ENCODE peak calls at places on chromosomes 3 and 15, in seven cellular contexts. One of them, this sample, is unnamed.

GRCh38 chr3:13420051-13420816 is at the start of gene NUP210:
- DNase-seq in AG09309: no peak
- DNase-seq in tibial nerve: no peak
- DNase-seq in left lung: peak; percentile 58
- DNase-seq in foreskin fibroblast: no peak
- DNase-seq in pancreas: peak; percentile 77
- DNase-seq in endothelial cell of umbilical vein: no peak
- DNase-seq in this sample: no peak

GRCh38 chr15:74816624-74817369 is 4.2 kb downstream of the LMAN1L start:
- DNase-seq in AG09309: no peak
- DNase-seq in pancreas: peak; percentile 60
- DNase-seq in endothelial cell of umbilical vein: no peak
- DNase-seq in tibial nerve: no peak
- DNase-seq in left lung: no peak
- DNase-seq in foreskin fibroblast: no peak
- DNase-seq in this sample: no peak

GRCh38 chr3:58023536-58023935 is 15.3 kb downstream of the FLNB start:
- DNase-seq in left lung: no peak
- DNase-seq in pancreas: no peak
- DNase-seq in tibial nerve: no peak
- DNase-seq in endothelial cell of umbilical vein: no peak
- DNase-seq in foreskin fibroblast: no peak
- DNase-seq in AG09309: no peak
- DNase-seq in this sample: no peak

GRCh38 chr3:110995461-110996226 is 76.0 kb upstream of the NECTIN3 start:
- DNase-seq in left lung: no peak
- DNase-seq in AG09309: peak; percentile 41
- DNase-seq in foreskin fibroblast: peak; percentile 62
- DNase-seq in pancreas: no peak
- DNase-seq in endothelial cell of umbilical vein: peak; percentile 6
- DNase-seq in tibial nerve: no peak
- DNase-seq in this sample: peak; percentile 68

GRCh38 chr3:65322910-65323309 is 635.1 kb upstream of the ADAMTS9 start:
- DNase-seq in AG09309: no peak
- DNase-seq in foreskin fibroblast: no peak
- DNase-seq in endothelial cell of umbilical vein: no peak
- DNase-seq in pancreas: no peak
- DNase-seq in left lung: no peak
- DNase-seq in tibial nerve: no peak
- DNase-seq in this sample: no peak

GRCh38 chr3:48402281-48402732 is 27.6 kb downstream of the PLXNB1 start:
- DNase-seq in AG09309: peak; percentile 67
- DNase-seq in endothelial cell of umbilical vein: peak; percentile 89
- DNase-seq in foreskin fibroblast: peak; percentile 96
- DNase-seq in left lung: peak; percentile 84
- DNase-seq in tibial nerve: peak; percentile 91
- DNase-seq in pancreas: peak; percentile 63
- DNase-seq in this sample: peak; percentile 64

GRCh38 chr3:169390741-169391300 is 272.7 kb downstream of the MECOM start:
- DNase-seq in endothelial cell of umbilical vein: peak; percentile 77
- DNase-seq in foreskin fibroblast: no peak
- DNase-seq in tibial nerve: no peak
- DNase-seq in AG09309: no peak
- DNase-seq in left lung: no peak
- DNase-seq in pancreas: no peak
- DNase-seq in this sample: no peak

GRCh38 chr3:57556459-57557087 is 499 bp downstream of the PDE12 start:
- DNase-seq in AG09309: no peak
- DNase-seq in foreskin fibroblast: peak; percentile 51
- DNase-seq in pancreas: peak; percentile 80
- DNase-seq in endothelial cell of umbilical vein: no peak
- DNase-seq in left lung: peak; percentile 42
- DNase-seq in tibial nerve: no peak
- DNase-seq in this sample: no peak

GRCh38 chr3:59108091-59108815 is 58.4 kb upstream of the CFAP20DC start:
- DNase-seq in AG09309: no peak
- DNase-seq in foreskin fibroblast: peak; percentile 78
- DNase-seq in endothelial cell of umbilical vein: no peak
- DNase-seq in tibial nerve: no peak
- DNase-seq in pancreas: no peak
- DNase-seq in left lung: no peak
- DNase-seq in this sample: no peak

GRCh38 chr15:63044077-63044644 is 1.6 kb downstream of the TPM1 start:
- DNase-seq in AG09309: no peak
- DNase-seq in pancreas: no peak
- DNase-seq in left lung: no peak
- DNase-seq in endothelial cell of umbilical vein: no peak
- DNase-seq in foreskin fibroblast: no peak
- DNase-seq in tibial nerve: no peak
- DNase-seq in this sample: no peak

GRCh38 chr15:63042879-63043340 is 363 bp downstream of the TPM1 start:
- DNase-seq in left lung: no peak
- DNase-seq in tibial nerve: no peak
- DNase-seq in AG09309: no peak
- DNase-seq in pancreas: peak; percentile 76
- DNase-seq in foreskin fibroblast: peak; percentile 60
- DNase-seq in endothelial cell of umbilical vein: peak; percentile 47
- DNase-seq in this sample: no peak

GRCh38 chr15:63045438-63046278 is 3.1 kb downstream of the TPM1 start:
- DNase-seq in foreskin fibroblast: peak; percentile 35
- DNase-seq in left lung: no peak
- DNase-seq in AG09309: no peak
- DNase-seq in endothelial cell of umbilical vein: peak; percentile 49
- DNase-seq in pancreas: no peak
- DNase-seq in tibial nerve: no peak
- DNase-seq in this sample: no peak

GRCh38 chr15:63043391-63044076 is 987 bp downstream of the TPM1 start:
- DNase-seq in tibial nerve: no peak
- DNase-seq in AG09309: no peak
- DNase-seq in pancreas: peak; percentile 74
- DNase-seq in foreskin fibroblast: peak; percentile 48
- DNase-seq in left lung: no peak
- DNase-seq in endothelial cell of umbilical vein: peak; percentile 48
- DNase-seq in this sample: no peak

DNA sequence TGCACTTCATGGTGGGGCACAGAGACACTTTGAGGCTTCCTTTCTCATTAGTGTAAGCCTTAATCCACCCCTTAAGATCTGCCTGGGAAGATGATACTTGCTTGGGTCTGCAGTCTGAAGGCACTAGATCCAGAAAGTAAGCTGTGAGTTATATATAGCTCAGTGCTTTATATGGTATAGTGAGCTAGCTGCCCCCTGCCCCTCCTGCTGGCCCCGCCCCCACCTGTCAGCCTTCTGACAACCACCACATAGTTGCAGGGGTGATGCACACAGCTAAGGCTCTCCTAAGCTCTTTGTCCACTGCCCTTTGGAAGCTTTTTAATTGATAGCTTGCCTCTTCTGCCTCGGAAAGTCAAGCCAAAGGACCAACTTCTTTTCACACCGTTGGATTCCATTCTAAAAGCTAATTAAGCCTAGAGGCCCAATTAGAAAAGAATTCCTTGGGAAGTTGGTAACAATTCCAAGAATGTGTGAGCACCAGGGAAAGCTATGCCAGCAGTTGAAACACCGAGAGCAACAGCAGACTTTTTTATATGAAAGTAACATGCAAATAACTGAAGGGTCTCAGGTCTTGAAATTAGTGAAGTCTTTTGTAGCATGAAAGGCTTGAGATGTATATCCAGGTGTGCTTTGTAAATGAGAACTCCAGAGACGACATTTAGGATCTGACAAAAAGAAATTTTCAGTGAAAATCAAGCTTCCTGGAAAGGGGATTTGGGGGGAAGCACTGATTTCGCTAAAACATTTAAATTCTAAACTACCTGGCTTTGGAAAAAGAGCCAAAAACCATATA is 2.3 kb downstream of the TPM1 start:
- DNase-seq in tibial nerve: no peak
- DNase-seq in foreskin fibroblast: no peak
- DNase-seq in endothelial cell of umbilical vein: peak; percentile 43
- DNase-seq in left lung: no peak
- DNase-seq in pancreas: no peak
- DNase-seq in AG09309: no peak
- DNase-seq in this sample: no peak
- H3K4me3 ChIP-seq in tibial nerve: peak overlapping the region; percentile 71
- H3K4me3 ChIP-seq in foreskin fibroblast: peak overlapping the region; percentile 75
- H3K4me3 ChIP-seq in endothelial cell of umbilical vein: peak overlapping the region; percentile 95
- H3K4me3 ChIP-seq in left lung: peak overlapping the region; percentile 66
- H3K4me3 ChIP-seq in pancreas: peak overlapping the region; percentile 99
- H3K4me3 ChIP-seq in AG09309: peak overlapping the region; percentile 93
- H3K4me3 ChIP-seq in this sample: peak overlapping the region; percentile 90

DNA sequence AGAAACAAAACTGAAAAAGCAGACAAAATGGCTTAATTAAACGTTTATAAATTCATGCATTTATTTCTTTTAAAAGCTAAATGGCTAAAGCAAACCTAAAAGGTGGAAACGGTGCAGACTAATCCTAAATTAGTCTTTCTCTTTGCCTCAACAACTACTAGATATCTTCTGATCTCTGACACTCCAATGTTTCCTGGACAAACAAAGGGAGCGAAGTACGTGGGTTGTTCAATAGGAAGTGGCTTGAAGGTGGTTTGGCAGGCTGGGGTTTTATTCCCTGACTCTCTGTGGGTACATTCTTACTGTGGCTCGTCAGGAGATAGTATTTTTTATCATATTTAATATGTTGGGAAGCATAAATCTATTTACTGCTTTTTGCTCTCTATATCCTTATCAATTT is 49.9 kb upstream of the CORO2B start:
- DNase-seq in AG09309: no peak
- DNase-seq in endothelial cell of umbilical vein: peak; percentile 70
- DNase-seq in foreskin fibroblast: no peak
- DNase-seq in left lung: no peak
- DNase-seq in tibial nerve: no peak
- DNase-seq in pancreas: no peak
- DNase-seq in this sample: no peak
- H3K4me3 ChIP-seq in AG09309: no peak overlapping the region
- H3K4me3 ChIP-seq in endothelial cell of umbilical vein: no peak overlapping the region
- H3K4me3 ChIP-seq in foreskin fibroblast: no peak overlapping the region
- H3K4me3 ChIP-seq in left lung: no peak overlapping the region
- H3K4me3 ChIP-seq in tibial nerve: no peak overlapping the region
- H3K4me3 ChIP-seq in pancreas: no peak overlapping the region
- H3K4me3 ChIP-seq in this sample: no peak overlapping the region

GRCh38 chr3:194257030-194257657 is 94.0 kb downstream of the CPN2 start:
- DNase-seq in endothelial cell of umbilical vein: no peak
- DNase-seq in tibial nerve: no peak
- DNase-seq in left lung: no peak
- DNase-seq in pancreas: no peak
- DNase-seq in foreskin fibroblast: no peak
- DNase-seq in AG09309: no peak
- DNase-seq in this sample: no peak

GRCh38 chr3:194253270-194253669 is 97.9 kb downstream of the CPN2 start:
- DNase-seq in left lung: no peak
- DNase-seq in tibial nerve: no peak
- DNase-seq in foreskin fibroblast: no peak
- DNase-seq in pancreas: no peak
- DNase-seq in endothelial cell of umbilical vein: no peak
- DNase-seq in AG09309: no peak
- DNase-seq in this sample: no peak

GRCh38 chr3:194254032-194254431 is 97.1 kb downstream of the CPN2 start:
- DNase-seq in endothelial cell of umbilical vein: no peak
- DNase-seq in foreskin fibroblast: no peak
- DNase-seq in pancreas: no peak
- DNase-seq in tibial nerve: no peak
- DNase-seq in AG09309: no peak
- DNase-seq in left lung: no peak
- DNase-seq in this sample: no peak

GRCh38 chr3:194256040-194256945 is 94.8 kb downstream of the CPN2 start:
- DNase-seq in AG09309: no peak
- DNase-seq in foreskin fibroblast: no peak
- DNase-seq in tibial nerve: no peak
- DNase-seq in endothelial cell of umbilical vein: no peak
- DNase-seq in pancreas: no peak
- DNase-seq in left lung: no peak
- DNase-seq in this sample: no peak

DNA sequence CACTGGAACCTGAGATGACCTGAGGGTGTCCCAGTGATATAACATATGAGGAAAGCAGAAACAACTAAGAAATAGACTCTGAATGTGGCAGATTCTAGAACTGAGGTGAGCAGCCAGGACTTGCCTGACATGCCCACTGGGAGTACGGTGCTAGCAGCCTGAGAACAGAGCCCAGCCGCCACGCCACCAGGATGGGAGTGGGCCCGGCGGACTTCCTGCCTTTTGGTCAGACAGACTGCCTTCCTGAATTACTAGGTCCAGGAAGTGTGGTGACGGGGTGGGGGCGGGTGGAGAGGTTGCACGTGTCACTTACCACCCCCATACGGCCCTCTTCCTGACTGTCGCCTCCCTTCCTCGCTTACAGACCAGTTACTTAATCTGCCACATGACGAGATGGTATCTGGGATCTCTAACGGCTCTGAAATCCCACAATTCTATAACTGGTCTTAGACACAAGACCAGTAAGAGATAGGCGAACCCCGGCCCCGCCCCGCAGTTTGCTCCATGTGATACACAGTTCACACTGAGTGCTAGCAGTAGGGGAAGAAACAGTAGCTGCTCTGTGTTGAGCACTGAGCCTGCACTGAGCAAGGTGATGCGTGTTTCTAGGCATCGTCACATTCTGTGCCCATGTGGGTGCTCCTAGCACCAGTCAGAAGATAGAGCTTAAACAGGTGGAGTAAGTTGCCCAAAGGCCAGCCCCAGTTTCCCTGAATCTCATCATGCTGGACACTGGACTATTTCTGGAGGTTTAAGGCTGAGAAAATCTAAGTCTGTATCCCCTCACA is 95.7 kb downstream of the CPN2 start:
- DNase-seq in endothelial cell of umbilical vein: peak; percentile 94
- DNase-seq in pancreas: no peak
- DNase-seq in AG09309: no peak
- DNase-seq in tibial nerve: no peak
- DNase-seq in foreskin fibroblast: no peak
- DNase-seq in left lung: peak; percentile 87
- DNase-seq in this sample: no peak
- H3K4me3 ChIP-seq in endothelial cell of umbilical vein: no peak overlapping the region
- H3K4me3 ChIP-seq in pancreas: no peak overlapping the region
- H3K4me3 ChIP-seq in AG09309: no peak overlapping the region
- H3K4me3 ChIP-seq in tibial nerve: peak overlapping the region; percentile 18
- H3K4me3 ChIP-seq in foreskin fibroblast: no peak overlapping the region
- H3K4me3 ChIP-seq in left lung: no peak overlapping the region
- H3K4me3 ChIP-seq in this sample: no peak overlapping the region

DNA sequence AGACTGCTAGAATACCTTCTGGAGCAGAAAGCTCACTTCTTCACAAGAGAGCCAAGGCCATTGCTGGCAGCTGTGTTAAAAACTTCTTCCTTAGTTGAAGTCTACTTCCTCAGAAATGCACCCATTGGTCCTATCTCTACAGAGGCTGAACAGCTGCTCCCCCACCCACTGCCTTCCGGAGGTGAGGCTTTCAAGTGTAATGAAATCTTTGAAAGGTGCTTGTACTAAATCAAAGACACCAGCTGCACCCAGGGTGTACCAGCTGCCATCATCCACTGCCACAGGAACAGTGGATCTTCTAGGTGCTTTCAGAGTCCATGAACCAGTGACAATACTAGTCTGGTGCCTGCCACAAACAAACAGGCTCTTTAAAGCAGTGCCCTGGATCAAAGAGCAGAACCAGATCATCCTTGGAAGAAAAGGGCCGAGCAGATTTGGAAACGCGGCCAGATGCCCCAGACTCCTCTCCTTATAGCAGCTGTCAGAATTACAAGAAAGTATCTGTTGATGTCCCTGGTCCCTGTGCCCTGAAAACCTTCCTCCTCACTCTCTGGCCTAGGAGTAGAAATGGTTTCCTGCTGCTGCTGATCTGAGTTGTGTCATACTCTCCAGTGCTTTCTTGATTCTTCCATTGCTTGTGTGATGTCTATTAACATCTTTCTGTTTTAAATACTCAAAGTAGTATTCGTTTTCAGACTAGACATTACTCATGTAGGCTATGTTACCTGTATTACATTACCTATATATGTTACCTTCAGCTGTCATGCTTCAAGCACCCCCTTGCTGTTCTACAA is 26.6 kb upstream of the HERC1 start:
- DNase-seq in endothelial cell of umbilical vein: no peak
- DNase-seq in tibial nerve: no peak
- DNase-seq in foreskin fibroblast: no peak
- DNase-seq in pancreas: no peak
- DNase-seq in left lung: no peak
- DNase-seq in AG09309: no peak
- DNase-seq in this sample: no peak
- H3K4me3 ChIP-seq in endothelial cell of umbilical vein: no peak overlapping the region
- H3K4me3 ChIP-seq in tibial nerve: no peak overlapping the region
- H3K4me3 ChIP-seq in foreskin fibroblast: no peak overlapping the region
- H3K4me3 ChIP-seq in pancreas: no peak overlapping the region
- H3K4me3 ChIP-seq in left lung: no peak overlapping the region
- H3K4me3 ChIP-seq in AG09309: no peak overlapping the region
- H3K4me3 ChIP-seq in this sample: no peak overlapping the region